ENCODE peak calls at places on chromosomes 6 and 20, in five cellular contexts. L is colonic mucosa, N is A549, R is breast epithelium, P is endodermal cell. U is an unnamed sample.

GRCh38 chr6:15945593-15946159 is 183.2 kb upstream of the MYLIP start:
- DNase-seq in R (no peak), N (peak; percentile 1), L (no peak), P (no peak), U (no peak)

GRCh38 chr20:10861086-10861485 is 187.3 kb upstream of the JAG1 start:
- DNase-seq in R (no peak), L (no peak), N (peak; percentile 36), P (no peak), U (no peak)

GRCh38 chr6:107607109-107607508 is 117.2 kb downstream of the SOBP start:
- DNase-seq in P (no peak), L (no peak), R (no peak), N (no peak), U (no peak)

GRCh38 chr6:44925100-44925739 is 402.9 kb upstream of the RUNX2 start:
- DNase-seq in N (peak; percentile 25), P (no peak), R (no peak), L (no peak), U (no peak)

GRCh38 chr20:4951299-4951698 is 50.0 kb downstream of the SLC23A2 start:
- DNase-seq in N (peak; percentile 53), R (no peak), P (no peak), L (no peak), U (no peak)

GRCh38 chr20:57760698-57761412 is 51.0 kb upstream of the PMEPA1 start:
- DNase-seq in L (no peak), R (no peak), N (no peak), P (peak; percentile 22), U (no peak)

GRCh38 chr6:53651764-53652401 is 13.7 kb downstream of the KLHL31 start:
- DNase-seq in P (peak; percentile 93), N (peak; percentile 88), R (peak; percentile 52), L (peak; percentile 86), U (peak; percentile 73)

GRCh38 chr20:40900816-40901215 is 127.8 kb upstream of the TOP1 start:
- DNase-seq in P (peak; percentile 8), L (no peak), N (no peak), R (no peak), U (no peak)

GRCh38 chr6:91276315-91276714 is 689.4 kb upstream of the MAP3K7 start:
- DNase-seq in P (no peak), N (peak; percentile 9), R (no peak), L (no peak), U (no peak)

GRCh38 chr6:146433881-146434741 is 109.5 kb upstream of the RAB32 start:
- DNase-seq in L (no peak), P (peak; percentile 76), R (no peak), N (no peak), U (no peak)

GRCh38 chr6:30212865-30213653 is at the start of gene TRIM26:
- DNase-seq in N (peak; percentile 93), L (peak; percentile 98), R (peak; percentile 99), P (peak; percentile 99), U (peak; percentile 95)

GRCh38 chr6:11632795-11633511 is 95.4 kb downstream of the TMEM170B start:
- DNase-seq in L (no peak), P (peak; percentile 48), R (no peak), N (peak; percentile 48), U (no peak)

GRCh38 chr6:8852332-8852731 is 417.0 kb upstream of the SLC35B3 start:
- DNase-seq in L (no peak), P (no peak), N (no peak), R (no peak), U (no peak)

GRCh38 chr6:50249493-50249892 is 199.8 kb upstream of the DEFB112 start:
- DNase-seq in P (no peak), L (no peak), R (no peak), N (no peak), U (no peak)

GRCh38 chr20:32312718-32313424 is 35.4 kb downstream of the KIF3B start:
- DNase-seq in P (no peak), L (no peak), R (no peak), N (no peak), U (no peak)

GRCh38 chr6:73234732-73235131 is 9.4 kb upstream of the KHDC1L start:
- DNase-seq in R (no peak), L (no peak), P (no peak), N (peak; percentile 38), U (no peak)

GRCh38 chr6:74574794-74575193 is 631.1 kb downstream of the COL12A1 start:
- DNase-seq in R (no peak), N (peak; percentile 50), L (no peak), P (peak; percentile 51), U (no peak)

GRCh38 chr20:50729925-50730764 is 1.2 kb upstream of the PARD6B start:
- DNase-seq in L (peak; percentile 47), R (peak; percentile 27), N (peak; percentile 51), P (peak; percentile 73), U (no peak)

GRCh38 chr6:35804996-35805736 is at the start of gene LHFPL5:
- DNase-seq in L (peak; percentile 32), N (no peak), P (peak; percentile 93), R (no peak), U (peak; percentile 78)

GRCh38 chr6:100846276-100846675 is 34.9 kb downstream of the ASCC3 start:
- DNase-seq in R (no peak), N (no peak), L (no peak), P (no peak), U (no peak)

GRCh38 chr6:7727150-7727950 is 1.5 kb downstream of the BMP6 start:
- DNase-seq in P (peak; percentile 80), N (peak; percentile 32), R (no peak), L (no peak), U (peak; percentile 21)

GRCh38 chr6:11848852-11849731 is 70.5 kb upstream of the ADTRP start:
- DNase-seq in P (no peak), R (no peak), N (no peak), L (no peak), U (no peak)

GRCh38 chr6:69974193-69974592 is 107.8 kb downstream of the COL19A1 start:
- DNase-seq in R (no peak), L (no peak), N (peak; percentile 0), P (no peak), U (no peak)

GRCh38 chr20:44068311-44068710 is 118.7 kb downstream of the JPH2 start:
- DNase-seq in N (no peak), L (no peak), R (peak; percentile 10), P (peak; percentile 71), U (no peak)
- TF ChIP-seq CTCF in N (no peak), L (no peak), R (no peak), P (peak; percentile 30), U (no peak)

GRCh38 chr6:108942556-108943492 is 94.6 kb downstream of the ARMC2 start:
- DNase-seq in R (no peak), L (no peak), P (no peak), N (no peak), U (no peak)
- TF ChIP-seq CTCF in R (no peak), L (no peak), P (no peak), N (no peak), U (no peak)

GRCh38 chr6:79543886-79544285 is 6.7 kb upstream of the LCA5 start:
- DNase-seq in R (no peak), P (no peak), N (no peak), L (no peak), U (no peak)
- TF ChIP-seq CTCF in R (no peak), P (no peak), N (no peak), L (no peak), U (no peak)

GRCh38 chr6:57193177-57193576 is 21.1 kb downstream of the BAG2 start:
- DNase-seq in N (no peak), R (no peak), L (no peak), P (no peak), U (no peak)

GRCh38 chr6:57195457-57195856 is 23.3 kb downstream of the BAG2 start:
- DNase-seq in L (no peak), R (no peak), N (no peak), P (no peak), U (no peak)

DNA sequence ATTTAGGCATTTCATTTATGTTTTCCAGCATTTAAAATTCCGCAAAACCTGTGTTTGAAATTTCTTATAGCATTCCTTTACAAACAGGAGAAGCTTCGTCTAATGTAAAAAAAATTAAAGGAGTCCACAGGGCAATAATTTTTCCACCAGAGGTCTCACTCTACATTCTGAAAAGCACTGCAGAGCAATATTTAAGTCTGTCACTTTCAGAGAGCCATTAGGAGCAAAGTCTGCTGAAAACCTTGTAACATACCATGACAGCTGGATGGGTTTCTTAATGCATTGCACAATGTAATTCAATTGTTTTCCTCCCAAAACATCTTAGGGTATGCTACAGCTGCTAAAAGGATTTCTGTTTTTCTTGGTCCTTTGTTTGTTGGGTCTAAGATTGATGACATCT is 18.0 kb downstream of the BAG2 start:
- DNase-seq in L (no peak), P (no peak), R (no peak), N (peak; percentile 22), U (no peak)
- TF ChIP-seq CTCF in L (peak; percentile 26), P (peak; percentile 35), R (no peak), N (peak; percentile 48), U (no peak)

GRCh38 chr6:2149370-2150006 is 95.9 kb downstream of the GMDS start:
- DNase-seq in P (no peak), R (no peak), L (no peak), N (no peak), U (no peak)
- TF ChIP-seq CTCF in P (no peak), R (no peak), L (no peak), N (no peak), U (no peak)

DNA sequence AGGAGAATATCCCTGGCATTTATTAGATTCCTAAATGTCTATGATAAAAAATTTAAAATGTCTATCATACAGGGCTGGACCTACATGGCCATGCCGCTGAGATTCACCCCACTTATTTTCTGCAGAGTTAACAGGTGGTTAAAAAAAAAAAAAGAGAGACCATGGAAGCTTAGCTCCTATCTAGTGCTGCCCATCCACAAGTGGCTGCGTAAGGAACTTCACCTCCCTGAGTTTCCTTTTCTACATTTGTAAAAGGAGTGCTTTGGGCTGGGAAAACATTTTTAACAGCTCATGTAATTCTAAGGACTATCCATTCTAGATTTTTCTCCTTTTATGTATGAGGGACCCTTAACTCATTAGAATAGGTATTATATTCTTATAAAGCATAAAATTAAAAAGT is 534.1 kb downstream of the MMUT start:
- DNase-seq in L (no peak), R (no peak), P (no peak), N (peak; percentile 1), U (no peak)
- TF ChIP-seq CTCF in L (no peak), R (no peak), P (peak; percentile 66), N (no peak), U (peak; percentile 19)

DNA sequence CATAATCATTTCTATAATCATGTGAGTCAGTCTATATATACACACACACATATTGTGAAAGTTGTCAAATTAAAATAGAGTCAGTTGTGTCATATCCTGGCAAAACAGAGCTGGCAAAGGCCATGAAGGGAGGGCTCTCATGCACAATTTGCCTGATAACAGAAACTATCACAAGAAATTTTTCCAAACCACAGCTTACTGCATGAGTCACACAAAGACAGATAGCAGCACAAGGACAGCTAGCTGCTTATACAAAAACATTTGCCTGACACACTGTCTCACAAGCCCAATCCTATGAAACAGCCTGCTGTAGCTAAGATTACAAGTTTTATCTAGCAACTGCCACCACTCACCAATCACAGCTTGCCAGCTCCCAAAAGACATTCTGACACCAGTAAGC is 848.5 kb upstream of the MAN1A1 start:
- DNase-seq in R (no peak), L (no peak), N (no peak), P (peak; percentile 59), U (no peak)
- TF ChIP-seq CTCF in R (no peak), L (no peak), N (no peak), P (no peak), U (no peak)

DNA sequence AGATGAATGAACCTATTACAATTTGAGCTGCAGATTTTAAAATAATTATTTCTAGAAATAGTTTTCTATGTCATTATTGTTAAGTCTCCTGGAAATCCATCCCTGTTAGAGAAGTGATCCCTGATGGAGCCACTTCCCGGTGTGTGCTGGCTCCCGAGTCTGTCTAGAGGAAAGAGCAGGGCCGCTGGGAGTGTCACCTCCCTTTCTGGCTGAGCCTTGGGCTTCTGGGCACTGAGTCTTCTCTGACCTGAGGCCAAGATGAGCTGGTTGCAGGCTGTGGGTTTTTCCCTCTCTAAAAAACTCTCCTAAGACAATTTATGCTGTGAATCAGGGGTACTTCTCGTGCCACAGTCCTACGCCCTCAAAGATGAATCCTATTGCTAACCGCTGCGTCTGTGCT is 28.8 kb upstream of the TCFL5 start:
- DNase-seq in R (no peak), P (no peak), L (no peak), N (no peak), U (no peak)
- TF ChIP-seq CTCF in R (no peak), P (no peak), L (no peak), N (no peak), U (no peak)

U was measured in progenitor cell of endocrine pancreas.